ENCODE peak calls at places on chromosome 17, in ten cellular contexts. Z is HS-27A; K is cardiac fibroblast; F is left cardiac atrium; Y is A172; W is midbrain; C is activated T-cell treated with anti-CD3 and anti-CD28 coated beads for 1 hour; U is CD8-positive, alpha-beta memory T cell; O is NCI-H2107; H is ascending aorta. V is an unnamed sample.

GRCh38 chr17:35731239-35731931 is at the start of gene RASL10B:
- DNase-seq in U (peak), W (peak), Z (no peak), H (peak), Y (no peak), F (peak), O (no peak), C (peak), K (peak), V (no peak)

GRCh38 chr17:1764274-1764673 is 2.4 kb downstream of the SERPINF1 start:
- DNase-seq in O (no peak), Z (no peak), K (peak), U (no peak), W (peak), C (peak), Y (no peak), F (peak), H (peak), V (peak)

GRCh38 chr17:7176870-7177209 is 2.3 kb downstream of the ASGR1 start:
- DNase-seq in Y (no peak), U (no peak), F (no peak), O (no peak), H (no peak), K (peak), W (no peak), C (no peak), Z (no peak), V (no peak)

GRCh38 chr17:66775881-66776400 is 59.0 kb upstream of the CACNG5 start:
- DNase-seq in Z (no peak), O (no peak), Y (no peak), K (no peak), C (no peak), H (no peak), F (no peak), W (no peak), U (no peak), V (no peak)

GRCh38 chr17:7215136-7215638 is 4.4 kb downstream of the DLG4 start:
- DNase-seq in K (no peak), C (no peak), Z (no peak), W (no peak), O (no peak), F (no peak), Y (no peak), H (no peak), U (no peak), V (no peak)

GRCh38 chr17:1137465-1137894 is 42.3 kb downstream of the ABR start:
- DNase-seq in Z (no peak), Y (no peak), H (no peak), K (no peak), C (no peak), F (no peak), U (no peak), O (no peak), W (no peak), V (no peak)

GRCh38 chr17:40303706-40304450 is 5.1 kb upstream of the RARA start:
- DNase-seq in Y (no peak), K (peak), F (no peak), O (no peak), W (no peak), Z (no peak), C (no peak), H (peak), U (no peak), V (peak)

GRCh38 chr17:9684955-9685621 is 39.8 kb downstream of the USP43 start:
- DNase-seq in C (no peak), Z (no peak), U (no peak), K (no peak), W (no peak), H (no peak), F (no peak), Y (peak), O (no peak), V (no peak)

GRCh38 chr17:53462393-53462811 is 360.3 kb upstream of the KIF2B start:
- DNase-seq in H (no peak), W (no peak), O (no peak), F (no peak), Z (no peak), U (no peak), C (no peak), Y (peak), K (peak), V (no peak)

GRCh38 chr17:49459401-49459984 is 35.6 kb upstream of the NGFR start:
- DNase-seq in K (no peak), C (no peak), W (no peak), F (no peak), H (no peak), O (no peak), Z (no peak), Y (no peak), U (no peak), V (no peak)

GRCh38 chr17:81290230-81290629 is 4.9 kb downstream of the SLC38A10 start:
- DNase-seq in H (no peak), F (no peak), C (no peak), O (no peak), Z (no peak), U (no peak), K (no peak), W (no peak), Y (no peak), V (no peak)

GRCh38 chr17:69919789-69920188 is 155.2 kb upstream of the KCNJ16 start:
- DNase-seq in U (no peak), H (no peak), W (no peak), K (no peak), O (no peak), C (no peak), Y (no peak), Z (no peak), F (no peak), V (no peak)

GRCh38 chr17:55734128-55734781 is 11.6 kb upstream of the TMEM100 start:
- DNase-seq in H (no peak), W (no peak), Z (no peak), U (no peak), O (no peak), F (no peak), Y (no peak), K (no peak), C (no peak), V (peak)

GRCh38 chr17:83076930-83077329 is 2.5 kb upstream of the METRNL start:
- DNase-seq in Y (no peak), W (no peak), U (no peak), K (no peak), O (no peak), F (no peak), H (no peak), C (no peak), Z (no peak), V (no peak)

GRCh38 chr17:4950075-4950756 is 703 bp upstream of the ENO3 start:
- DNase-seq in O (no peak), Y (peak), F (peak), U (no peak), Z (no peak), C (peak), H (peak), K (no peak), W (no peak), V (no peak)